ENCODE peak calls at places on chromosomes 3 and 15, in nine cellular contexts. U is uterus, L is AG09319, H is astrocyte of the spinal cord, K is colonic mucosa, R is AG04450, O is cardiac muscle cell, M is BE2C, B is psoas muscle. G is an unnamed sample.
A peak's percentile ranks its signal among the peaks of the same experiment; 100 is the strongest.

GRCh38 chr3:147921044-147921443 is 511.9 kb downstream of the ZIC1 start:
- DNase-seq in R (peak; percentile 26), U (no peak), L (peak; percentile 32), M (no peak), K (no peak), H (peak; percentile 59), O (peak; percentile 18), B (no peak), G (no peak)

GRCh38 chr3:43248194-43248593 is 38.1 kb upstream of the SNRK start:
- DNase-seq in H (peak; percentile 26), O (no peak), L (no peak), B (no peak), R (no peak), K (no peak), U (no peak), M (no peak), G (peak; percentile 7)

GRCh38 chr3:16509721-16510619 is 3.5 kb downstream of the RFTN1 start:
- DNase-seq in K (no peak), R (no peak), M (no peak), H (no peak), B (no peak), L (no peak), U (no peak), O (no peak), G (no peak)

GRCh38 chr3:46200211-46200610 is 7.9 kb downstream of the CCR1 start:
- DNase-seq in B (no peak), M (no peak), K (no peak), O (no peak), R (no peak), H (no peak), L (no peak), U (no peak), G (no peak)

GRCh38 chr3:64988188-64988587 is 300.4 kb upstream of the ADAMTS9 start:
- DNase-seq in H (no peak), M (no peak), U (no peak), B (no peak), L (no peak), O (no peak), K (no peak), R (no peak), G (no peak)

GRCh38 chr3:142897807-142898206 is 8.9 kb upstream of the PCOLCE2 start:
- DNase-seq in U (no peak), R (no peak), L (no peak), B (no peak), M (no peak), H (no peak), K (no peak), O (no peak), G (no peak)

GRCh38 chr3:42640771-42641370 is 12.6 kb upstream of the ZBTB47 start:
- DNase-seq in B (no peak), M (no peak), O (no peak), U (no peak), H (no peak), R (no peak), K (no peak), L (no peak), G (no peak)

GRCh38 chr15:61256231-61256630 is 27.1 kb upstream of the RORA start:
- DNase-seq in H (no peak), L (no peak), U (no peak), O (no peak), K (no peak), R (no peak), B (no peak), M (no peak), G (no peak)

GRCh38 chr15:91970142-91970541 is 116.6 kb downstream of the SLCO3A1 start:
- DNase-seq in O (peak; percentile 89), L (peak; percentile 56), U (peak; percentile 51), K (peak; percentile 48), H (no peak), M (no peak), R (peak; percentile 39), B (peak; percentile 80), G (no peak)

GRCh38 chr3:118137783-118138182 is 896.9 kb downstream of the IGSF11 start:
- DNase-seq in U (no peak), O (no peak), M (no peak), K (no peak), L (no peak), R (no peak), B (no peak), H (no peak), G (no peak)

GRCh38 chr3:113174806-113175490 is 36.4 kb upstream of the BOC start:
- DNase-seq in M (no peak), K (no peak), O (peak; percentile 37), B (no peak), U (no peak), L (peak; percentile 23), H (no peak), R (peak; percentile 34), G (no peak)

GRCh38 chr15:73715417-73715816 is 31.2 kb downstream of the CD276 start:
- DNase-seq in K (no peak), U (no peak), R (no peak), L (no peak), M (no peak), B (no peak), H (no peak), O (no peak), G (no peak)

GRCh38 chr3:141336672-141337522 is 31.4 kb upstream of the ZBTB38 start:
- DNase-seq in U (no peak), M (no peak), L (peak; percentile 15), O (peak; percentile 73), B (no peak), H (peak; percentile 83), R (no peak), K (no peak), G (peak; percentile 84)

GRCh38 chr3:32818431-32819085 is 761 bp downstream of the TRIM71 start:
- DNase-seq in L (no peak), U (no peak), O (no peak), R (no peak), M (no peak), K (no peak), H (no peak), B (no peak), G (no peak)

GRCh38 chr3:48140284-48140683 is 47.9 kb downstream of the CDC25A start:
- DNase-seq in B (no peak), M (no peak), R (no peak), H (no peak), O (peak; percentile 16), U (no peak), K (no peak), L (no peak), G (no peak)

GRCh38 chr15:35673093-35673573 is 127.2 kb upstream of the DPH6 start:
- DNase-seq in L (no peak), U (no peak), B (no peak), H (no peak), K (no peak), R (no peak), O (no peak), M (no peak), G (no peak)

GRCh38 chr15:35674873-35675781 is 129.2 kb upstream of the DPH6 start:
- DNase-seq in H (peak; percentile 75), M (no peak), R (no peak), K (no peak), B (no peak), L (no peak), U (no peak), O (peak; percentile 75), G (peak; percentile 58)

GRCh38 chr15:35680951-35681350 is 135.0 kb upstream of the DPH6 start:
- DNase-seq in M (no peak), U (no peak), H (no peak), K (no peak), B (no peak), L (no peak), R (no peak), O (no peak), G (no peak)

DNA sequence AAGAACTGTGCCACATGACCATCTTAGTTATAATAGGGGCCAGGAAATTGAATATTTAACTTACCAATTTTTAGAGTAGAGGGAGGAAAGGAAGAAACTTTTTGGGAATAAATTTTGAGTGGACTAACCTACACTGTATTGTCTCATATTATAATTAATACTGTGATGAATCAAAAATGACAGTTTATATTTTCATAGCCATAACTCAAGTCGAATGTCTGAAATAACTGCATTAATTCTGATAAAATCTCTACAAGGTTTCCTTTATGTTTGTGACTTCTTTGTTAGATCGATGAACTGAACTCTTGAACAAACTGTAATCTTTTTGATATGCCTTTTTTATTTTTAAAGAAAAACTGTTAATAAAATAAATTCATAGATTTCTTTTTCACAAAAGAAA is 132.8 kb upstream of the DPH6 start:
- DNase-seq in H (no peak), L (no peak), B (no peak), O (no peak), M (no peak), R (no peak), K (no peak), U (no peak), G (no peak)
- TF ChIP-seq CTCF in H (no peak), L (no peak), B (no peak), O (no peak), M (no peak), R (no peak), K (no peak), U (no peak), G (no peak)

DNA sequence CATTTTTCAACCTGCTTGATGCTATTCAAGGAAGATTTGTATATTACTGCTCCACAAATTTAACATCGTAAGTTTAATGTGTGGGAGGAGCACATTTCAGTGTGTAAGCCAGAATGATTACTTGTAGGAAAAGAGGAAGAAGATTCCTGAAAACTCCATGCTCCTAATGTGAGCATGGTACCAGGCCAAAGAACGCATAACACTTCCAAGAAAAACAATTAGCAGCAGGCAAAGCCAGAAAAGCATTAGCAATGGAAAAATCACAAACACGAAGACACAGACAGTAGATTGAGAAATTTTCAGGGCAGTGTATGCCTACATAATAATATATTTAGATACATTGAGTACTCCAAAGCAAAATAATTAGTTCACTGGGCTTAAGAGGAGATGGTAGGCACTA is 96.6 kb upstream of the CBLB start:
- DNase-seq in H (peak; percentile 72), B (no peak), K (no peak), O (peak; percentile 81), L (peak; percentile 14), R (no peak), M (no peak), U (no peak), G (peak; percentile 12)
- TF ChIP-seq CTCF in H (no peak), B (no peak), K (no peak), O (no peak), L (no peak), R (no peak), M (no peak), U (no peak), G (no peak)

GRCh38 chr3:13927295-13927694 is 47.4 kb upstream of the WNT7A start:
- DNase-seq in O (no peak), L (no peak), U (no peak), B (no peak), K (no peak), H (no peak), M (no peak), R (no peak), G (no peak)
- TF ChIP-seq CTCF in O (no peak), L (no peak), U (no peak), B (no peak), K (no peak), H (no peak), M (peak; percentile 21), R (peak; percentile 6), G (peak; percentile 7)

GRCh38 chr3:24019585-24019984 is 74.5 kb downstream of the NR1D2 start:
- DNase-seq in H (no peak), M (no peak), B (no peak), O (no peak), K (no peak), U (no peak), L (no peak), R (no peak), G (no peak)
- TF ChIP-seq CTCF in H (no peak), M (no peak), B (no peak), O (no peak), K (no peak), U (no peak), L (no peak), R (no peak), G (no peak)

GRCh38 chr15:36738817-36739216 is 159.4 kb downstream of the CDIN1 start:
- DNase-seq in O (no peak), B (no peak), U (no peak), K (no peak), R (no peak), H (no peak), M (no peak), L (no peak), G (no peak)
- TF ChIP-seq CTCF in O (no peak), B (no peak), U (no peak), K (no peak), R (no peak), H (no peak), M (no peak), L (no peak), G (no peak)

G was measured in brain microvascular endothelial cell.